ENCODE peak calls at places on chromosomes 1 and 21, in six cellular contexts. E is A549, S is stomach, A is sigmoid colon, L is SK-N-SH, U is esophagus muscularis mucosa. K is an unnamed sample.

GRCh38 chr1:212255705-212256307 is 29.4 kb upstream of the PPP2R5A start:
- DNase-seq in E (no peak), S (no peak), A (no peak), L (no peak), U (no peak), K (no peak)

GRCh38 chr1:233034845-233035244 is 84.4 kb downstream of the NTPCR start:
- DNase-seq in E (no peak), S (no peak), A (no peak), L (no peak), U (no peak), K (no peak)

GRCh38 chr1:93686497-93687250 is 5.0 kb upstream of the BCAR3 start:
- DNase-seq in E (no peak), S (no peak), A (no peak), L (no peak), U (no peak), K (no peak)

GRCh38 chr1:22969224-22969829 is 3.3 kb downstream of the LACTBL1 start:
- DNase-seq in E (peak), S (no peak), A (peak), L (peak), U (no peak), K (no peak)

GRCh38 chr1:121443131-121443530 is 258.4 kb downstream of the SRGAP2C start:
- DNase-seq in E (no peak), S (no peak), A (no peak), L (no peak), U (no peak), K (no peak)

GRCh38 chr21:25936776-25937175 is 202.0 kb downstream of the GABPA start:
- DNase-seq in E (no peak), S (no peak), A (no peak), L (no peak), U (no peak), K (no peak)

GRCh38 chr1:201119826-201120225 is 7.2 kb downstream of the ASCL5 start:
- DNase-seq in E (no peak), S (no peak), A (no peak), L (no peak), U (no peak), K (no peak)

GRCh38 chr1:164557270-164557669 is 1.7 kb upstream of the PBX1 start:
- DNase-seq in E (no peak), S (peak), A (no peak), L (no peak), U (no peak), K (no peak)

GRCh38 chr1:119679223-119679622 is 31.2 kb upstream of the ZNF697 start:
- DNase-seq in E (no peak), S (no peak), A (no peak), L (no peak), U (no peak), K (no peak)

GRCh38 chr1:214281902-214282695 is 1.1 kb downstream of the SMYD2 start:
- DNase-seq in E (peak), S (peak), A (peak), L (peak), U (no peak), K (no peak)

GRCh38 chr1:160261526-160261877 is 847 bp downstream of the DCAF8 start:
- DNase-seq in E (peak), S (peak), A (no peak), L (peak), U (no peak), K (no peak)

GRCh38 chr21:35217504-35218060 is 168.5 kb upstream of the RUNX1 start:
- DNase-seq in E (peak), S (no peak), A (no peak), L (no peak), U (no peak), K (no peak)

GRCh38 chr21:16838330-16838729 is 674.5 kb upstream of the CXADR start:
- DNase-seq in E (no peak), S (no peak), A (no peak), L (no peak), U (no peak), K (no peak)

GRCh38 chr21:41707231-41707988 is 59.4 kb downstream of the RIPK4 start:
- DNase-seq in E (no peak), S (no peak), A (no peak), L (no peak), U (no peak), K (no peak)

GRCh38 chr1:18411820-18412641 is 68.7 kb upstream of the KLHDC7A start:
- DNase-seq in E (no peak), S (no peak), A (no peak), L (no peak), U (no peak), K (no peak)

GRCh38 chr1:209882286-209882685 is 54.5 kb downstream of the UTP25 start:
- DNase-seq in E (no peak), S (no peak), A (no peak), L (no peak), U (peak), K (no peak)

GRCh38 chr1:68346192-68346808 is 103.5 kb downstream of the RPE65 start:
- DNase-seq in E (peak), S (no peak), A (no peak), L (peak), U (no peak), K (no peak)

GRCh38 chr1:174269932-174270651 is 110.8 kb downstream of the RABGAP1L start:
- DNase-seq in E (no peak), S (no peak), A (no peak), L (no peak), U (no peak), K (no peak)

GRCh38 chr1:33008051-33008914 is 28.4 kb downstream of the AK2 start:
- DNase-seq in E (peak), S (peak), A (no peak), L (no peak), U (no peak), K (no peak)

GRCh38 chr21:40847956-40848355 is 998 bp upstream of the DSCAM start:
- DNase-seq in E (no peak), S (no peak), A (no peak), L (no peak), U (peak), K (no peak)

GRCh38 chr1:68231627-68232303 is 558 bp downstream of the WLS start:
- DNase-seq in E (peak), S (peak), A (peak), L (peak), U (peak), K (peak)

GRCh38 chr1:10064416-10065343 is 31.9 kb downstream of the UBE4B start:
- DNase-seq in E (no peak), S (no peak), A (no peak), L (no peak), U (no peak), K (no peak)

GRCh38 chr1:215004121-215004837 is 78.3 kb upstream of the KCNK2 start:
- DNase-seq in E (no peak), S (no peak), A (no peak), L (peak), U (no peak), K (no peak)

GRCh38 chr21:43707462-43707861 is 11.5 kb upstream of the PDXK start:
- DNase-seq in E (no peak), S (no peak), A (no peak), L (no peak), U (no peak), K (no peak)

DNA sequence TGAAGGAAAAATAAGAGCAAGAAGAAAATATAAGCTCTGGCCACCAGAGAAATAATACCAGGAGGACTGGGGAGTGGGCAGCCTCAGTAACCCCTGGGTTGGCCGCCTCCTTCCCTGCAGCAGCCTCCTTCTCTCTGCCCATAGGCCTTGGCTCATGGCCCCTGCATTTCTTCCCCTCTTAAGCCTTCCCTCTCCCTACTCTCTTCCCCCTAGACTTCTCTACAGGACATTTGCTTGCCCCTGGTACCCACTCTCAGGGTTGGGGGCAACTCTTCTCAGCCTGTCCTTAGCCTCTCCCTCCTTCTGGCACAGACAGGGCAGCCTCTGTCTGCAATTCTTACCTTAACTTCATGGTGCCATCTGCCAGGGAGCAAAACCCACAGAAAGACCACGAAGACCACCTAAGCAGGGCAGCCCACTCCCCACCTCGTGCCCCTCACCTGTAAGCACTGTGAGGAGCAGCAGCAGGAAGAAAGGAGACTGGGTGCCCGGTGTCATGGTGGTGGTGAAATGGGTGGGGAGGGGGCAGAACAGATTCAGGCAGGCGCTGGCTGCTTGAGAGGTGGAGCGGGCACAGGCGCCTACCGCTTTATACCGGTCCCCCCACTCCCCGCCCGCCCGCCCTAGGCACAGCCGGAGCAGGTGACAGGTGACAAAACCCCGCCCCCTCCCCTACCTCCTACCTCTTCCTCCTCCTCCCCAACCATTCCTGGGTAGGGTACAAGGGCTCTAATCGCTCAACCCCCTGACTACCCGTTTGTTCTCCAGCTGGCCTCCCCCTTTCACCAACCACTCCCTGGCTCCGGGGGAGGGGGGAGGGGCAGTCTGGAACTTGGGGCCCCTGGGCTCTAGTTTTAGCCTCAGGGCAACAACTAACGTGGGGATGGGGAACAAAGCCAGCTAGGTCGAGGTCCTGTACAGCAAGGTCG is 15.1 kb downstream of the THBS3 start:
- DNase-seq in E (no peak), S (peak), A (no peak), L (peak), U (no peak), K (no peak)
- H3K4me3 ChIP-seq in E (peak), S (peak), A (peak), L (no peak), U (peak), K (peak)

DNA sequence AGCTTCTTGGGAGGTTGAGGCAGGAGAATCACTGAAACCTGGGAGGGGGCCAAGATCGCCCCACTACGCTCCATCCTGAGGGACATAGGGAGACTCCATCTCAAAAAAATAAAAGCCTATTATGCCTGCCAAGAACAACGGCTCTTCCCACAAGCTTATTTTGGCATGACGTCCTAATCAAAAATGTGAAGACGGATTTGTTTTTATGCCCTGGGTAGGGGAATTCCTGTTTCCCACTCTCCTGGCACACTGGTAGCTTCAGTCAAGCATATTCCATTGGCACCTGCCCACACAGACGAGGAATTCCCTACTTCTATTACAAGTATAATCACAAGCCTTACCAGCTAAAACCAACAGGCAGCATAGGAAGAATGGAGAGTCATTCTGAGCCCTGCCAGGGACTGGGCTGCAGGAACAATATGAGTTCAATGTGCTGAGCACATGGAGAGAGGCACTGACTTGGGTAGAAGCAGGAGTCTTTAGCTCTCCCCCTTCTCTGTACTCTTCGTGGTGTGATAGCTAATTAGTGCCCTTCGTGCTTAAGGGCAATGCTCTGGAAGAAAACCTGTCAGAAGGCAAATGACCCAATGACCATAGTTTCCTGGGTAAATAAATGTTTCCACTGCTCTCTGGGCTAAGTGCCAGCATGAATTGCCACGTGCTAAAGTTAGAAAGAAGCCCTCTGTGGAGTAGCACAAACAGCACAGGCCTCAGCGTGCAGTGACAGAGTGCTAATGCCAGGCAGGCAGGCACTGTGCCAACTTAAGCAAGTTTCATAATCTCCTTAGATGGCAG is 16.8 kb downstream of the TNFSF4 start:
- DNase-seq in E (peak), S (peak), A (peak), L (no peak), U (no peak), K (peak)
- TF ChIP-seq EP300 in E (no peak), S (no peak), A (no peak), L (no peak), U (no peak), K (no peak)

DNA sequence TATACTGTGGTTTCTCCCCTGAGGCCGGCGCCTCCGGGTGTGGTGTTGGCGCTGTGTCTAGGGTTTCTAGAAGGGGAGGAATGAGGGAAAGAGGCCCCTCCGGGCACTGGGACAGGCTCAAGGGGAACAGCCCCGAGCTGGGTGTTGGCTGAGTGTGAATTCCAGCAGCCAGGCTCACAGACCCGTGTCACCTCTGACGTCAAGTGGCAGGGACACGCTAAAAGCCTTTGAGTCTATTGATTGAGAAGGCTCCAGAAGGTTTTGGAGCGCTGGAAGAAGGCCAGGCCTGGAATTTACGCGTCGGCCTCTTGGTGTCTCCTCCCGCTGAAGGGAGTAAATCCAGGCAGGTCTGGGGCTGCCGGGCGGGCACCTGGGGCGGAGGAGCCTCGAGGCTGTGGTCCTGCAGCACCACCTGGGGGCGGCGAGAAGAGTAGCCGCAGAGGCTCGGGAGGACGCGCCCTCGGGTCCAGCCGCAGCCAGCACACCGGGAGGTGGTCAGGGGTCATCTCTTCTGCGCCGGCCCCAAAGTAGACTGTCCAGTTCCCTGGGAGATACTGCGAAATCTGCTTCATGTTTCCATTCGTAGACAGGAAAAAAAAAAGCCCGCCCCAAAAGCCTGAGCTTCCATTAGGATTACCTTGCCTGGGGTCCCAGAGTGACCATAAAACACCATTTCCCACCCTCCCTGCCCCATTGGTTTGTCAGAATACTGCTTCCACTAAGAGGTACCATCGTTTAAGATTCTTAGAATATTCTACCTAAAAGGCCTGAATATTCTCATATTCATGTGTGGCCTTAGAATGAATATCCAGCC is 61.7 kb downstream of the TLR5 start:
- DNase-seq in E (peak), S (peak), A (peak), L (peak), U (no peak), K (peak)
- H3K4me3 ChIP-seq in E (peak), S (peak), A (peak), L (peak), U (peak), K (peak)

GRCh38 chr1:240577095-240577494 is 34.9 kb downstream of the GREM2 start:
- DNase-seq in E (no peak), S (no peak), A (no peak), L (no peak), U (no peak), K (no peak)

GRCh38 chr1:240582953-240583352 is 29.0 kb downstream of the GREM2 start:
- DNase-seq in E (no peak), S (no peak), A (no peak), L (no peak), U (no peak), K (no peak)

GRCh38 chr1:240575976-240576666 is 35.8 kb downstream of the GREM2 start:
- DNase-seq in E (peak), S (no peak), A (no peak), L (no peak), U (no peak), K (no peak)

GRCh38 chr1:240579511-240579910 is 32.4 kb downstream of the GREM2 start:
- DNase-seq in E (peak), S (no peak), A (no peak), L (no peak), U (no peak), K (no peak)
- TF ChIP-seq EP300 in E (no peak), S (no peak), A (no peak), L (no peak), U (no peak), K (no peak)

DNA sequence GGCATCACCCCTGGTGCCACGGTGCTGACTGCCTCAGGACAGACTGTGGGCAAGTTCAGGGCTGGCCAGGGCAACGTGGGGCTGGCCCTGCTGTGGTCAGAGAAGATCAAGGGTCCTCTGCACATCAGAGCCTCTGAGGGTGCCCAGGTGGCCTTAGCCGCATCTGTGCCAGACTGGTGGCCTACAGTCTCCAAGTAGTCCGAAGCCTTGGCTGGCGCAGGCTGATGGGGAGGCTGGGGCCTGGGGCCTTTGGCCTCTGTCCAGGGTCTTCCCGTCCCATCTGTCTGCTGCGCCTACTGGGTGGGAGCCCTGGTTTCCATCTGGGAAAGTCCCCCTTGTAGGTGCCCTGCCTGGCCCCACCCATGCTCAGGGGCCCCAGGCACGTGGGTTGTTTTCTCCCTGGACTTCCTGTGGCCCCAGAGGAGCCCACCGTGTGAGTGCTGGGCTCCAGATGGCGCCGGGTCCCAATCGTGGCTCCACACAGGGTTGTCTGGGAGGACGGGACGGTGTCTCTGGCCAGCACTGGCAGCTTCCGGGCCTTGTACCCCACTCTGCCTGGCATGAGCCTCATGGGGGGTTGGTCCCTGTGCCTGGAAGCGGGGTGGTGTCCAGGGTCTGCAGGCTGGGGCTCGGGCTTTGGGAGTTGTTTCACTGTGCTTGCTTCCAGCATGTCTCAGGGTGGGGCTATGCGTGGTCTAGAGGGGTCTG is 9.9 kb downstream of the IBA57 start:
- DNase-seq in E (no peak), S (no peak), A (no peak), L (no peak), U (no peak), K (no peak)
- H3K4me3 ChIP-seq in E (no peak), S (no peak), A (no peak), L (no peak), U (no peak), K (no peak)

DNA sequence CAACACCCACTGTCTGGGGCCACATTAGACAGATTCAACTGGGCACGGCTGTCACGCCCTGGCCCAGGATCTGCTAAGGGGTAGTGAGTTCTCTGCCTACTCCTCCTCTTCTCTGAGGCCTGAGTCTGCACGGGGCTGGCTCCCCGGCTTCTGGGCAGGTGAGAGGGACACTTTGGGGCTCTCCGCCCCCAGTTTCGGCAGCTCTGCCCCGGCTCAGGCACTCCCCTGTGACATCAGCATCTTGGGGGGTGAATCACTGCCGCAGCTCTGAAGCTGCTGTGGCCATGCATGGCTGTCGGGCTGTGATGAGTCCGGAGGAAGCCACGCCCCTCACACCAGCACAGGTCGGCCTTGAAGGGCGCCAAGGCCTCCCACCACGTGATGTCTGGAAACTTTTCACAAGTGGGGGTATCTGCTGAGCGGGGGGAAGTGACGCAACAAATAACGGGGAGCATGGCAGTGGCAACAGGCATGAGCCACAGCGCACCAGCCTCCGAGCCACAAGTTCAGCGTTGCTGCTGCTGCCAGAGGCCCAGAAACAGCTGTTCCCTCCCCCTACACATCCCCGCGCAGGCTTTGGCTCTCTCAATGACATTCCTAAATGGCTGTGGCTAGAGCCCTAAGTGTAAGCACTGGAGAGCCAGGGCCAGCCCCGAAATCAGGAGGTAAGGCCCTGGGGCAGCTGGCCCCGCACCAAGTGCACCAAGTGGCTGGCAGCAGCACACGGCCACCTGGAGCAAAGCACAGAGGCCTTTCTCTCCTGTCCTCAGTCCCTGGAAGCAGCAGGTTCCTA is 26.3 kb downstream of the ZBTB17 start:
- DNase-seq in E (peak), S (peak), A (peak), L (peak), U (peak), K (peak)
- TF ChIP-seq EP300 in E (no peak), S (peak), A (no peak), L (no peak), U (no peak), K (no peak)

K was measured in suprapubic skin.